ENCODE peak calls at places on chromosomes 6 and 20, in seven cellular contexts. R is M059J; F is sciatic nerve; Y is C1 segment of cervical spinal cord; E is A549; T is activated naive CD8-positive, alpha-beta T cell treated with anti-CD3 and anti-CD28 coated beads, Interleukin-2, amount 10 ng/mL, durations not matched to agents 7 days and 5 days; S is breast epithelium. A is an unnamed sample.

GRCh38 chr6:166449641-166450040 is 66.9 kb upstream of the MPC1 start:
- DNase-seq in R (no peak), F (no peak), Y (no peak), E (no peak), T (no peak), S (no peak), A (no peak)

GRCh38 chr20:16229813-16230212 is 343.4 kb downstream of the KIF16B start:
- DNase-seq in R (peak), F (no peak), Y (no peak), E (no peak), T (no peak), S (no peak), A (no peak)

GRCh38 chr6:81950877-81951276 is 198.4 kb upstream of the TENT5A start:
- DNase-seq in R (peak), F (no peak), Y (no peak), E (no peak), T (no peak), S (no peak), A (no peak)

GRCh38 chr6:46172176-46172575 is 1.4 kb upstream of the ENPP5 start:
- DNase-seq in R (no peak), F (no peak), Y (no peak), E (no peak), T (no peak), S (no peak), A (no peak)

GRCh38 chr20:10551732-10552724 is 116.9 kb downstream of the SLX4IP start:
- DNase-seq in R (no peak), F (no peak), Y (no peak), E (no peak), T (no peak), S (no peak), A (no peak)

GRCh38 chr6:97462944-97463343 is 179.9 kb upstream of the MMS22L start:
- DNase-seq in R (no peak), F (no peak), Y (no peak), E (no peak), T (no peak), S (no peak), A (no peak)

GRCh38 chr6:142242269-142242668 is 59.5 kb upstream of the ADGRG6 start:
- DNase-seq in R (peak), F (no peak), Y (no peak), E (no peak), T (no peak), S (no peak), A (no peak)

GRCh38 chr20:19099586-19100555 is 112.6 kb upstream of the SLC24A3 start:
- DNase-seq in R (peak), F (no peak), Y (no peak), E (no peak), T (no peak), S (no peak), A (no peak)

GRCh38 chr20:17530716-17531536 is at the start of gene BFSP1:
- DNase-seq in R (peak), F (no peak), Y (peak), E (peak), T (peak), S (peak), A (no peak)

GRCh38 chr6:12014873-12015149 is 2.7 kb downstream of the HIVEP1 start:
- DNase-seq in R (no peak), F (no peak), Y (no peak), E (no peak), T (no peak), S (no peak), A (no peak)

A was measured in AG09319.